ENCODE peak calls at places on chromosomes 2 and 18, in eight cellular contexts. C is uterus; M is CD8-positive, alpha-beta T cell; J is PC-3; Z is MM.1S; F is body of pancreas; W is colonic mucosa; A is neuronal stem cell. Y is an unnamed sample. For H3K4me1, the result is how much of the 10 kb centered on the place peaks cover.

GRCh38 chr2:120508581-120509041 is 162.7 kb downstream of the INHBB start:
- DNase-seq in C (no peak), M (no peak), J (peak), Z (no peak), F (no peak), W (no peak), A (no peak), Y (no peak)

GRCh38 chr2:167962436-167963226 is 284.8 kb downstream of the STK39 start:
- DNase-seq in C (no peak), M (no peak), J (no peak), Z (no peak), F (no peak), W (no peak), A (no peak), Y (no peak)

GRCh38 chr18:73975266-73975665 is 172.4 kb downstream of the FBXO15 start:
- DNase-seq in C (no peak), M (no peak), J (no peak), Z (no peak), F (no peak), W (no peak), A (no peak), Y (no peak)

GRCh38 chr18:64712035-64712434 is 563.1 kb upstream of the LINC00305 start:
- DNase-seq in C (no peak), M (no peak), J (peak), Z (no peak), F (no peak), W (no peak), A (no peak), Y (no peak)

GRCh38 chr2:200308421-200309295 is 2.2 kb downstream of the SPATS2L start:
- DNase-seq in C (no peak), M (no peak), J (peak), Z (no peak), F (no peak), W (no peak), A (no peak), Y (no peak)

GRCh38 chr2:189613077-189613636 is 32.6 kb upstream of the SLC40A1 start:
- DNase-seq in C (no peak), M (no peak), J (no peak), Z (no peak), F (peak), W (no peak), A (no peak), Y (peak)

GRCh38 chr2:224063308-224063648 is 24.2 kb upstream of the SERPINE2 start:
- DNase-seq in C (no peak), M (no peak), J (no peak), Z (no peak), F (no peak), W (no peak), A (no peak), Y (no peak)

GRCh38 chr2:136171223-136171622 is 53.3 kb upstream of the CXCR4 start:
- DNase-seq in C (no peak), M (no peak), J (no peak), Z (no peak), F (no peak), W (no peak), A (no peak), Y (no peak)

GRCh38 chr2:120750488-120751210 is 15.0 kb downstream of the GLI2 start:
- DNase-seq in C (no peak), M (no peak), J (no peak), Z (no peak), F (no peak), W (peak), A (no peak), Y (no peak)

GRCh38 chr2:38533180-38533579 is 69.5 kb downstream of the HNRNPLL start:
- DNase-seq in C (no peak), M (no peak), J (no peak), Z (peak), F (no peak), W (no peak), A (no peak), Y (no peak)

GRCh38 chr2:85758361-85759256 is 4.8 kb downstream of the ATOH8 start:
- DNase-seq in C (no peak), M (no peak), J (no peak), Z (no peak), F (peak), W (no peak), A (no peak), Y (no peak)

GRCh38 chr18:79368681-79369080 is 27.0 kb upstream of the NFATC1 start:
- DNase-seq in C (no peak), M (no peak), J (no peak), Z (no peak), F (no peak), W (no peak), A (no peak), Y (no peak)

GRCh38 chr2:39881494-39881893 is 102.4 kb upstream of the THUMPD2 start:
- DNase-seq in C (no peak), M (no peak), J (peak), Z (no peak), F (no peak), W (no peak), A (no peak), Y (no peak)

GRCh38 chr2:172394008-172394407 is 33.4 kb upstream of the ITGA6 start:
- DNase-seq in C (no peak), M (no peak), J (no peak), Z (no peak), F (no peak), W (no peak), A (no peak), Y (no peak)

GRCh38 chr2:3179626-3180025 is 198.0 kb downstream of the EIPR1 start:
- DNase-seq in C (no peak), M (no peak), J (no peak), Z (no peak), F (no peak), W (no peak), A (no peak), Y (no peak)

GRCh38 chr2:205685314-205686230 is 3.3 kb downstream of the NRP2 start:
- DNase-seq in C (no peak), M (no peak), J (peak), Z (no peak), F (peak), W (no peak), A (no peak), Y (no peak)

GRCh38 chr2:174963437-174964400 is 41.5 kb downstream of the CHN1 start:
- DNase-seq in C (no peak), M (no peak), J (no peak), Z (peak), F (no peak), W (no peak), A (no peak), Y (no peak)

GRCh38 chr2:229380101-229380625 is 109.1 kb upstream of the PID1 start:
- DNase-seq in C (no peak), M (no peak), J (no peak), Z (no peak), F (no peak), W (no peak), A (no peak), Y (no peak)

GRCh38 chr18:46350598-46351172 is 246.5 kb downstream of the HAUS1 start:
- DNase-seq in C (no peak), M (no peak), J (no peak), Z (no peak), F (no peak), W (no peak), A (no peak), Y (no peak)

DNA sequence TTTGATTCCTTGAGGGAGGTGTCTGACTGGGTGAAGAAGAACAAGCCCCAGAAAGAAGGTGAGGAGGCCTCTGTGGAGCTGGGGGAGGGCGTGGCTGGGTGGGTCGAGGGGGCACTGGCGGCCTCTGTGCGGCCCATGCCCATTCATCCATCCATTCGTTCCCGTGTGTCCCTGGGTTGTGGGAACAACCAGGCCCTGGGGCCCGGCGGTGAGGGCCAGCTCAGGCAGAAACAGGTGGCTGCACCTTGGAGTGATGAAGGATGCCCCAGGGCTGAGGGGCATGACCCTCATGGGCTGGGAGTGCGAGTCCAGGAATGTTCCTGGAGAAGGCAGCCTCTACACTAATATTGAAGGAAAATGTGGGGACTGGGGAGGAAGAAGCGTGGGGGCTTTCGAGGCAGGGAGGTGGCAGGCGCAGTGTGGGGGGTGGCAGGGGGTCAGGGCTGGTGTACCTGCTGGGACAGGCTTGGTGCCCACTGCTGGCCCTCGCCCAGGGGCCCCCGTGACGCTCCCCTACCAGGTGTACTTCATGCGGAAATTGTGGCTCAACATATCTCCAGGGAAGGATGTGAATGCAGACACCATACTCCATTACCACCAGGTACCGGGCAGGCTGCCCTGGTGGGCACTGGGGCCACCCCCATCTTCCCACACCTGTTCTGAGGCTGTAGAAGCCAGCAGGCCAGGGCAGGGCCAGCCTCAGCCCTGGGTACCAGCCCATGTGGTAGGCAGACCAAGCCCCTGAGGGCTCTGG is 11.2 kb upstream of the GPR17 start:
- DNase-seq in C (no peak), M (no peak), J (no peak), Z (no peak), F (no peak), W (no peak), A (no peak), Y (no peak)
- H3K4me1 ChIP-seq in C (under half), M (half or more), J (under half), Z (under half), F (under half), W (under half), A (under half), Y (under half)

DNA sequence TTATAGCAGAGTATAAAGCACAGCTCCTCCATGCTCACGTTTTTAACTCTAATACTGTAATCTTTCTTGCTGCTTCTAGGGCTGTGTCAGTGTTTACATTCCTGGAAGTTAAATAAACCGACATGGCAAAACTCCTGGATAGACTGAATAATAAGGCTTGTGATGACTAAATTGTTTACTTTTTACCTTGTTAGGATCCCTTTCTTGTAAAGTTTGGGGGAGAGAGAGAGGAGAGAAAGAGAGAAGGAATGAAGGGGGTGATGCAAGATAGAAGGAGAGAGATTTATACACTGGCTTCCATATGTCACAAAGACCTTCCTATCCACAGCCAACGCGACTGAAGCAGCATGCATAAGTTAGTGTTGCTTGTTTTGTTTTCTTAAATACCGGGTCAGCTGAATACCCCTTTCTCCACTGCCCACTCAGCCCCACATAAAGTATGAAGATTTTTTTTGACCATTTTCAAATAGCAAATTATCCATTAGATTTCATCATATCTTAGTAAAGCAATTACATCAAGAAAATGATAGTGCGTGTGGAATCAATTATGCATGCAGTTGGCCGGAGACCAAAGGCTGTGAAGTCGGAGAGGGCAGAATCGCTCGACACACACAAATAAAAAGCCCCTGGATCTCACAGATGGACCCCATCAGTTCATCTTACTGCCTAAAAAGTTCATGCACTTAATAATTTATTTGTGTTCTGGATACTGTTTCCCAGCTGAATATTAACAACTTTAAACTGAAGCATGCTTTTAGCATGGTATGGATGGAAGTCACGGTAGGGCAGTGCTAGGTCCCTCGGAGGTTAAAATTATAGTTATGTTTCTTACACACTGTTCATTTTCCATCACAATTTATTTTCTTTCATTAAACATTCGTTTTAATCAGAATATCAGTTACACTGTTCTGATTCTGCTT is 20.1 kb downstream of the BCL11A start:
- DNase-seq in C (no peak), M (no peak), J (peak), Z (no peak), F (no peak), W (no peak), A (no peak), Y (no peak)
- H3K4me1 ChIP-seq in C (under half), M (under half), J (under half), Z (under half), F (half or more), W (under half), A (under half), Y (under half)

GRCh38 chr2:54586062-54586982 is 130.2 kb downstream of the SPTBN1 start:
- DNase-seq in C (no peak), M (peak), J (no peak), Z (no peak), F (no peak), W (no peak), A (no peak), Y (no peak)
- H3K4me1 ChIP-seq in C (under half), M (half or more), J (half or more), Z (under half), F (half or more), W (under half), A (under half), Y (under half)

GRCh38 chr2:191679818-191680600 is 2.1 kb downstream of the NABP1 start:
- DNase-seq in C (no peak), M (no peak), J (peak), Z (peak), F (no peak), W (no peak), A (no peak), Y (no peak)
- H3K4me1 ChIP-seq in C (under half), M (under half), J (under half), Z (under half), F (under half), W (under half), A (under half), Y (under half)

GRCh38 chr2:109217362-109218086 is 88.5 kb downstream of the SH3RF3 start:
- DNase-seq in C (no peak), M (no peak), J (peak), Z (peak), F (no peak), W (no peak), A (no peak), Y (no peak)

GRCh38 chr2:109215866-109216265 is 86.9 kb downstream of the SH3RF3 start:
- DNase-seq in C (no peak), M (no peak), J (no peak), Z (no peak), F (no peak), W (no peak), A (no peak), Y (no peak)

GRCh38 chr2:109216332-109216731 is 87.3 kb downstream of the SH3RF3 start:
- DNase-seq in C (no peak), M (no peak), J (no peak), Z (no peak), F (no peak), W (no peak), A (no peak), Y (no peak)

GRCh38 chr2:109218792-109219126 is 89.8 kb downstream of the SH3RF3 start:
- DNase-seq in C (no peak), M (no peak), J (no peak), Z (no peak), F (no peak), W (no peak), A (no peak), Y (no peak)

GRCh38 chr2:109218087-109218791 is 89.2 kb downstream of the SH3RF3 start:
- DNase-seq in C (no peak), M (no peak), J (peak), Z (peak), F (no peak), W (no peak), A (no peak), Y (no peak)
- H3K4me1 ChIP-seq in C (under half), M (half or more), J (under half), Z (half or more), F (under half), W (under half), A (under half), Y (under half)

Y was measured in gastrocnemius medialis.